ENCODE peak calls at places on chromosomes 7 and 10, in nine cellular contexts. H is RPMI8226, E is stomach, M is EH, V is ACHN, D is HT1080, J is hepatocyte, C is body of pancreas, Z is NCI-H1105. T is an unnamed sample.

GRCh38 chr7:11576340-11576739 is 255.7 kb downstream of the THSD7A start:
- DNase-seq in J (no peak), M (no peak), H (no peak), C (no peak), E (no peak), D (no peak), Z (no peak), V (no peak), T (no peak)

GRCh38 chr7:2417981-2418481 is 14.6 kb downstream of the CHST12 start:
- DNase-seq in C (no peak), V (no peak), E (no peak), H (no peak), M (peak), J (no peak), D (no peak), Z (no peak), T (peak)

GRCh38 chr7:99404235-99404976 is 4.0 kb downstream of the PDAP1 start:
- DNase-seq in Z (no peak), H (no peak), J (no peak), M (no peak), D (no peak), E (no peak), C (peak), V (no peak), T (no peak)

GRCh38 chr10:73398024-73398423 is 15.8 kb downstream of the ANXA7 start:
- DNase-seq in D (no peak), J (no peak), H (no peak), Z (no peak), C (no peak), M (no peak), E (no peak), V (peak), T (no peak)

GRCh38 chr10:112585052-112585451 is 138.0 kb downstream of the VTI1A start:
- DNase-seq in Z (no peak), E (peak), H (no peak), C (no peak), V (no peak), J (no peak), M (peak), D (peak), T (peak)

GRCh38 chr10:82091413-82091812 is 216.4 kb downstream of the NRG3 start:
- DNase-seq in E (no peak), M (no peak), V (no peak), D (no peak), H (no peak), J (no peak), C (no peak), Z (no peak), T (no peak)

GRCh38 chr10:103584216-103585010 is 90.9 kb downstream of the NEURL1 start:
- DNase-seq in C (no peak), M (peak), D (no peak), H (peak), E (no peak), V (no peak), Z (no peak), J (no peak), T (peak)

GRCh38 chr10:28991738-28992270 is 297.1 kb upstream of the LYZL1 start:
- DNase-seq in D (peak), M (peak), Z (no peak), C (peak), H (peak), E (peak), V (peak), J (peak), T (peak)

GRCh38 chr7:143900230-143900766 is 1.7 kb downstream of the TCAF1 start:
- DNase-seq in D (peak), C (peak), M (no peak), Z (no peak), E (no peak), H (no peak), J (peak), V (peak), T (peak)

GRCh38 chr10:114489521-114490310 is 85.4 kb upstream of the AFAP1L2 start:
- DNase-seq in E (no peak), D (peak), M (no peak), C (no peak), V (no peak), H (no peak), J (no peak), Z (no peak), T (no peak)

GRCh38 chr10:3774814-3775670 is 10.0 kb downstream of the KLF6 start:
- DNase-seq in V (peak), E (no peak), H (no peak), C (no peak), Z (no peak), D (peak), M (peak), J (peak), T (peak)

GRCh38 chr7:140485463-140486265 is 6.4 kb upstream of the MKRN1 start:
- DNase-seq in C (no peak), D (peak), Z (no peak), J (no peak), M (no peak), V (no peak), E (no peak), H (no peak), T (no peak)

GRCh38 chr10:51564896-51565505 is 134.4 kb downstream of the CSTF2T start:
- DNase-seq in M (no peak), V (no peak), Z (no peak), D (no peak), C (no peak), E (no peak), H (no peak), J (no peak), T (no peak)

GRCh38 chr7:81501220-81501619 is 268.6 kb downstream of the HGF start:
- DNase-seq in Z (no peak), V (peak), E (no peak), H (peak), C (no peak), D (peak), M (peak), J (peak), T (peak)

GRCh38 chr10:33935350-33935749 is 600.9 kb upstream of the NRP1 start:
- DNase-seq in J (no peak), C (no peak), D (no peak), M (no peak), E (no peak), V (no peak), H (no peak), Z (no peak), T (no peak)

GRCh38 chr7:128763541-128763940 is 12.1 kb downstream of the OPN1SW start:
- DNase-seq in M (no peak), C (no peak), D (no peak), Z (no peak), H (no peak), J (no peak), V (peak), E (no peak), T (no peak)

GRCh38 chr7:27166475-27167169 is 1.3 kb upstream of the HOXA9 start:
- DNase-seq in D (peak), E (no peak), J (no peak), V (peak), M (peak), H (no peak), C (no peak), Z (no peak), T (no peak)

T was measured in adipocyte.